ENCODE peak calls at places on chromosomes 6 and 20, in seven cellular contexts. L is psoas muscle, K is bronchial epithelial cell, H is PC-9, G is A673, O is brain microvascular endothelial cell, W is GM23338. R is an unnamed sample. For H3K27me3, the result is how much of the 10 kb centered on the place peaks cover.

GRCh38 chr20:63749597-63750508 is 10.3 kb downstream of the SLC2A4RG start:
- DNase-seq in L (no peak), K (no peak), H (no peak), G (no peak), O (no peak), W (no peak), R (no peak)

GRCh38 chr6:6842301-6842700 is 253.8 kb downstream of the LY86 start:
- DNase-seq in L (no peak), K (peak), H (no peak), G (no peak), O (no peak), W (no peak), R (no peak)

GRCh38 chr20:48201881-48202280 is 416.6 kb upstream of the SULF2 start:
- DNase-seq in L (no peak), K (no peak), H (no peak), G (no peak), O (no peak), W (no peak), R (no peak)

GRCh38 chr20:22699396-22699795 is 115.0 kb upstream of the FOXA2 start:
- DNase-seq in L (no peak), K (no peak), H (no peak), G (no peak), O (no peak), W (no peak), R (no peak)

GRCh38 chr20:1204061-1204460 is 807 bp downstream of the C20orf202 start:
- DNase-seq in L (no peak), K (no peak), H (no peak), G (no peak), O (no peak), W (no peak), R (no peak)

GRCh38 chr6:137967689-137968467 is 100.8 kb downstream of the TNFAIP3 start:
- DNase-seq in L (no peak), K (no peak), H (no peak), G (no peak), O (no peak), W (no peak), R (peak)

GRCh38 chr6:158684311-158684710 is 34.5 kb downstream of the SYTL3 start:
- DNase-seq in L (no peak), K (no peak), H (no peak), G (no peak), O (no peak), W (no peak), R (no peak)

GRCh38 chr6:169854083-169854725 is 102.8 kb downstream of the ERMARD start:
- DNase-seq in L (no peak), K (no peak), H (no peak), G (no peak), O (no peak), W (no peak), R (no peak)

GRCh38 chr6:45965787-45966186 is 49.9 kb downstream of the CLIC5 start:
- DNase-seq in L (no peak), K (peak), H (peak), G (peak), O (peak), W (no peak), R (no peak)

GRCh38 chr6:119482850-119483285 is 133.3 kb upstream of the MAN1A1 start:
- DNase-seq in L (no peak), K (no peak), H (no peak), G (no peak), O (no peak), W (no peak), R (no peak)

GRCh38 chr20:64099880-64100565 is 7.3 kb downstream of the NPBWR2 start:
- DNase-seq in L (no peak), K (no peak), H (peak), G (no peak), O (no peak), W (no peak), R (no peak)

GRCh38 chr20:58054744-58055373 is 173.6 kb downstream of the ANKRD60 start:
- DNase-seq in L (peak), K (no peak), H (no peak), G (no peak), O (no peak), W (peak), R (no peak)

GRCh38 chr20:43442310-43442880 is 15.3 kb upstream of the SRSF6 start:
- DNase-seq in L (no peak), K (peak), H (no peak), G (no peak), O (no peak), W (peak), R (no peak)

GRCh38 chr6:116282698-116283097 is 3.0 kb upstream of the TSPYL1 start:
- DNase-seq in L (no peak), K (no peak), H (no peak), G (no peak), O (no peak), W (no peak), R (no peak)

GRCh38 chr6:116476021-116476678 is 15.0 kb downstream of the CALHM6 start:
- DNase-seq in L (no peak), K (no peak), H (no peak), G (peak), O (no peak), W (no peak), R (no peak)

GRCh38 chr20:62881662-62882395 is 20.2 kb upstream of the TCFL5 start:
- DNase-seq in L (no peak), K (no peak), H (no peak), G (no peak), O (no peak), W (no peak), R (no peak)

GRCh38 chr6:158879180-158879579 is 60.0 kb upstream of the EZR start:
- DNase-seq in L (no peak), K (no peak), H (no peak), G (no peak), O (peak), W (peak), R (no peak)

GRCh38 chr6:122715725-122716124 is 63.8 kb upstream of the FABP7 start:
- DNase-seq in L (no peak), K (no peak), H (no peak), G (no peak), O (peak), W (no peak), R (no peak)

GRCh38 chr6:142225115-142225514 is 76.7 kb upstream of the ADGRG6 start:
- DNase-seq in L (no peak), K (no peak), H (no peak), G (no peak), O (no peak), W (no peak), R (no peak)

GRCh38 chr6:88164061-88164460 is 2.1 kb downstream of the CNR1 start:
- DNase-seq in L (no peak), K (no peak), H (no peak), G (no peak), O (no peak), W (no peak), R (no peak)

GRCh38 chr6:156420172-156420993 is 356.8 kb upstream of the ARID1B start:
- DNase-seq in L (no peak), K (no peak), H (no peak), G (no peak), O (no peak), W (no peak), R (no peak)

GRCh38 chr6:137927777-137928218 is 60.7 kb downstream of the TNFAIP3 start:
- DNase-seq in L (no peak), K (no peak), H (no peak), G (peak), O (peak), W (no peak), R (no peak)

GRCh38 chr6:9914951-9915350 is 499.9 kb downstream of the TFAP2A start:
- DNase-seq in L (no peak), K (no peak), H (no peak), G (no peak), O (no peak), W (no peak), R (no peak)

GRCh38 chr20:46970937-46971630 is 76.4 kb downstream of the EYA2 start:
- DNase-seq in L (no peak), K (peak), H (peak), G (peak), O (peak), W (peak), R (no peak)

GRCh38 chr20:57440678-57441509 is 49.7 kb downstream of the RBM38 start:
- DNase-seq in L (peak), K (peak), H (no peak), G (no peak), O (no peak), W (peak), R (no peak)

GRCh38 chr6:111642463-111643158 is 36.9 kb upstream of the TRAF3IP2 start:
- DNase-seq in L (peak), K (peak), H (peak), G (peak), O (peak), W (peak), R (no peak)

GRCh38 chr6:71510856-71511255 is 222.2 kb downstream of the OGFRL1 start:
- DNase-seq in L (no peak), K (no peak), H (no peak), G (no peak), O (no peak), W (no peak), R (no peak)

GRCh38 chr6:89580997-89581666 is 57.4 kb downstream of the LYRM2 start:
- DNase-seq in L (no peak), K (no peak), H (no peak), G (no peak), O (no peak), W (no peak), R (no peak)

GRCh38 chr6:162198925-162199324 is 528.6 kb downstream of the PRKN start:
- DNase-seq in L (no peak), K (no peak), H (no peak), G (no peak), O (no peak), W (peak), R (no peak)

GRCh38 chr6:25919657-25920056 is 10.8 kb downstream of the SLC17A2 start:
- DNase-seq in L (no peak), K (no peak), H (no peak), G (no peak), O (no peak), W (no peak), R (no peak)

GRCh38 chr6:144661101-144661806 is 376.1 kb downstream of the UTRN start:
- DNase-seq in L (no peak), K (peak), H (no peak), G (peak), O (no peak), W (peak), R (no peak)

GRCh38 chr6:149852180-149852579 is 12.0 kb downstream of the LRP11 start:
- DNase-seq in L (no peak), K (peak), H (peak), G (peak), O (peak), W (no peak), R (no peak)

GRCh38 chr6:39280247-39280731 is 33.9 kb downstream of the KCNK17 start:
- DNase-seq in L (peak), K (peak), H (peak), G (no peak), O (peak), W (no peak), R (no peak)

GRCh38 chr6:37538107-37538506 is 38.4 kb upstream of the CCDC167 start:
- DNase-seq in L (no peak), K (peak), H (no peak), G (peak), O (no peak), W (peak), R (no peak)

DNA sequence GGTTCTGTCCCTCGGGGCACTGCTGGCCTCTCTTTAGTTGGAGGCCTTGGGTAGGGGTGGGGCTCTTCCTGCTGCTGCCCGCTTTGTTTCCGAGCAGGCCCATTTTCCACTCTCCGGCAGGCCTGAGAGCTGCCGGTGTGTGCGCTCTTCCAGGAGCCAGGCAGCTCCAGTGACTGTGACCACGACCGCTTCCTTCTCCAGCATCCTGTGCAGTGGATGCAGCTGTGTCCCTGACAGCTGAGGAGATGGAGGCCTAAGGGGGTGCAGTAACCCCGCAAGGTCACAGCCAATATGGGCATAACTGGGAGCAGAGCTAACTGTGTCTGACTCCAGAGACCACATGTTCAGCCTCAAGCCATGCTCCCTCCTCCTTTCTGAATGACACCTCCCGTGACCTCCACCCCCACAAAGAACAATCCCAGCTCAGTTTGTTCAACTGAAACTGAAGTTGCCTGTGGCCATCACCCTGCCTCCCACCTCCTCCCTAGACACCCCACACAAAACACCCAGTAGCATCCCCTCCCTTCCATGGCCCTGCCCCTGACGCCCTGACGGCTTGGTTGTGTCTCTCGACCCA is 28.0 kb downstream of the SPATA2 start:
- DNase-seq in L (no peak), K (no peak), H (no peak), G (no peak), O (peak), W (no peak), R (no peak)
- TF ChIP-seq CTCF in L (no peak), K (no peak), H (no peak), G (no peak), O (no peak), W (no peak), R (no peak)

GRCh38 chr6:20213271-20213798 is 1.1 kb upstream of the MBOAT1 start:
- DNase-seq in L (no peak), K (no peak), H (no peak), G (no peak), O (no peak), W (peak), R (no peak)
- H3K27me3 ChIP-seq in L (under half), K (under half), H (under half), G (under half), O (under half), W (under half), R (under half)

GRCh38 chr6:34142046-34142445 is 3.8 kb downstream of the GRM4 start:
- DNase-seq in L (no peak), K (no peak), H (no peak), G (no peak), O (no peak), W (no peak), R (no peak)

GRCh38 chr6:34138924-34139323 is 7.0 kb downstream of the GRM4 start:
- DNase-seq in L (no peak), K (no peak), H (no peak), G (no peak), O (no peak), W (peak), R (no peak)

GRCh38 chr6:34140075-34140474 is 5.8 kb downstream of the GRM4 start:
- DNase-seq in L (no peak), K (no peak), H (no peak), G (no peak), O (no peak), W (no peak), R (no peak)

GRCh38 chr6:34135541-34135940 is 10.3 kb downstream of the GRM4 start:
- DNase-seq in L (no peak), K (no peak), H (no peak), G (no peak), O (no peak), W (no peak), R (no peak)

DNA sequence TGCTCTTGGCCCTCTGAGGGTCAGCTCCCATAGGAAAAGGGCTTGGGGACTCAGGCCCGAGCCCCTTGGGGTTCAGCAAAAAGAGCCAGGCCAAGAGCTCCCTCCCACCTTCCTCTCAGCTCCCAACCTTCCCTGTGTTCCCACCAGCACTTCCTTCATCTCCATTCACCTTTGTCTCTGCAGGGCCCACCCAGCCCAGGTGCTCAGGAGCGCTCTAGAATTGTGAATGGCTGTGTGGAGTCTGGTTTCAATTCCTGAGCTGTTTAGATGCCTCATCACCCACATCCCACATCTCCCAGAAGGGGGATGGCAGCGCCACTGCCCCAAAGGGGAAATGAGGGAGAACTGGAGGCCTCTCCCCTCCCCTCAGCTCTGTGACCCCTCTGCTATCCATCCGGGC is 7.7 kb downstream of the GRM4 start:
- DNase-seq in L (no peak), K (no peak), H (no peak), G (no peak), O (no peak), W (peak), R (no peak)
- TF ChIP-seq CTCF in L (no peak), K (no peak), H (no peak), G (no peak), O (no peak), W (no peak), R (no peak)

GRCh38 chr6:43271944-43272343 is 26.1 kb upstream of the SLC22A7 start:
- DNase-seq in L (no peak), K (no peak), H (no peak), G (no peak), O (no peak), W (no peak), R (no peak)
- H3K27me3 ChIP-seq in L (under half), K (under half), H (under half), G (under half), O (half or more), W (half or more), R (half or more)

R was measured in BJ.